ENCODE peak calls at places on chromosomes 12 and 14, in five cellular contexts. Z is stimulated activated effector memory CD8-positive, alpha-beta T cell treated with anti-CD3 and anti-CD28 coated beads, Interleukin-12 subunit alpha, Interleukin-12 subunit beta, amount 100 ng/mL, for 72 hours; A is aorta; V is NCI-H2081; G is heart right ventricle. L is an unnamed sample.

GRCh38 chr14:49497725-49498348 is 88.3 kb downstream of the RPS29 start:
- DNase-seq in Z (no peak), A (no peak), V (peak; percentile 84), G (no peak), L (peak; percentile 74)

GRCh38 chr12:76830456-76830855 is 48.4 kb downstream of the CSRP2 start:
- DNase-seq in Z (no peak), A (no peak), V (no peak), G (no peak), L (no peak)

GRCh38 chr14:99177046-99177655 is 94.8 kb downstream of the BCL11B start:
- DNase-seq in Z (no peak), A (no peak), V (no peak), G (no peak), L (no peak)

GRCh38 chr14:105879503-105879866 is 353.1 kb downstream of the TMEM121 start:
- DNase-seq in Z (no peak), A (no peak), V (no peak), G (peak; percentile 3), L (no peak)

GRCh38 chr14:61468063-61468825 is 146.9 kb downstream of the PRKCH start:
- DNase-seq in Z (no peak), A (no peak), V (no peak), G (no peak), L (no peak)

GRCh38 chr12:130384234-130384633 is 46.5 kb downstream of the PIWIL1 start:
- DNase-seq in Z (no peak), A (no peak), V (no peak), G (no peak), L (no peak)

GRCh38 chr14:91067186-91067585 is 6.7 kb upstream of the RPS6KA5 start:
- DNase-seq in Z (no peak), A (no peak), V (no peak), G (no peak), L (no peak)

GRCh38 chr12:31906581-31907286 is 52.5 kb upstream of the RESF1 start:
- DNase-seq in Z (no peak), A (no peak), V (no peak), G (no peak), L (peak; percentile 40)

GRCh38 chr14:73943083-73943482 is 6.8 kb downstream of the FAM161B start:
- DNase-seq in Z (no peak), A (no peak), V (no peak), G (no peak), L (peak; percentile 83)

GRCh38 chr12:65430571-65431306 is 152.3 kb downstream of the MSRB3 start:
- DNase-seq in Z (no peak), A (no peak), V (no peak), G (no peak), L (peak; percentile 76)

GRCh38 chr12:57212701-57213067 is 3.9 kb upstream of the NXPH4 start:
- DNase-seq in Z (no peak), A (no peak), V (no peak), G (no peak), L (no peak)

GRCh38 chr14:104974146-104974541 is 4.0 kb downstream of the AHNAK2 start:
- DNase-seq in Z (no peak), A (no peak), V (no peak), G (no peak), L (no peak)

GRCh38 chr12:48853228-48853688 is 1.3 kb upstream of the DDX23 start:
- DNase-seq in Z (peak; percentile 96), A (peak; percentile 90), V (peak; percentile 88), G (peak; percentile 36), L (peak; percentile 86)

GRCh38 chr12:124928095-124928911 is 13.9 kb upstream of the UBC start:
- DNase-seq in Z (no peak), A (peak; percentile 80), V (no peak), G (peak; percentile 72), L (peak; percentile 98)

GRCh38 chr14:104970231-104971068 is 7.7 kb downstream of the AHNAK2 start:
- DNase-seq in Z (no peak), A (peak; percentile 87), V (no peak), G (peak; percentile 36), L (peak; percentile 89)

GRCh38 chr12:124172646-124173045 is 122.2 kb upstream of the RFLNA start:
- DNase-seq in Z (no peak), A (peak; percentile 2), V (no peak), G (no peak), L (peak; percentile 8)

GRCh38 chr14:94373708-94374107 is 14.7 kb downstream of the SERPINA1 start:
- DNase-seq in Z (no peak), A (peak; percentile 79), V (no peak), G (no peak), L (peak; percentile 91)

GRCh38 chr12:131217024-131217586 is 263.4 kb downstream of the ADGRD1 start:
- DNase-seq in Z (no peak), A (no peak), V (no peak), G (no peak), L (no peak)

GRCh38 chr14:24880689-24881088 is 169.3 kb downstream of the STXBP6 start:
- DNase-seq in Z (no peak), A (no peak), V (no peak), G (no peak), L (peak; percentile 30)

GRCh38 chr12:122310636-122311035 is 44.3 kb upstream of the VPS33A start:
- DNase-seq in Z (no peak), A (no peak), V (no peak), G (no peak), L (no peak)

GRCh38 chr14:102474934-102475333 is 34.6 kb downstream of the ANKRD9 start:
- DNase-seq in Z (no peak), A (peak; percentile 71), V (no peak), G (peak; percentile 84), L (no peak)

GRCh38 chr12:26274441-26275312 is 79.3 kb downstream of the SSPN start:
- DNase-seq in Z (no peak), A (peak; percentile 92), V (no peak), G (peak; percentile 63), L (peak; percentile 100)

GRCh38 chr12:10052111-10052913 is 21.8 kb downstream of the CLEC9A start:
- DNase-seq in Z (no peak), A (no peak), V (no peak), G (no peak), L (no peak)

GRCh38 chr14:75138492-75138891 is 11.6 kb upstream of the NEK9 start:
- DNase-seq in Z (no peak), A (no peak), V (no peak), G (no peak), L (no peak)

GRCh38 chr14:69684461-69685183 is 73.2 kb downstream of the SUSD6 start:
- DNase-seq in Z (no peak), A (peak; percentile 74), V (no peak), G (no peak), L (no peak)

GRCh38 chr12:103783744-103784664 is 57.0 kb downstream of the NT5DC3 start:
- DNase-seq in Z (no peak), A (no peak), V (no peak), G (no peak), L (no peak)

GRCh38 chr12:6752181-6752930 is 585 bp downstream of the MLF2 start:
- DNase-seq in Z (no peak), A (peak; percentile 73), V (peak; percentile 48), G (no peak), L (peak; percentile 57)

GRCh38 chr12:125652689-125653088 is 587.5 kb downstream of the AACS start:
- DNase-seq in Z (no peak), A (no peak), V (no peak), G (no peak), L (no peak)

GRCh38 chr14:32417956-32418552 is 89.0 kb downstream of the AKAP6 start:
- DNase-seq in Z (no peak), A (no peak), V (no peak), G (no peak), L (peak; percentile 74)

GRCh38 chr14:52974406-52974805 is 23.6 kb upstream of the FERMT2 start:
- DNase-seq in Z (no peak), A (no peak), V (no peak), G (no peak), L (peak; percentile 54)

GRCh38 chr12:64025174-64025958 is 180.9 kb downstream of the SRGAP1 start:
- DNase-seq in Z (no peak), A (no peak), V (no peak), G (no peak), L (no peak)

GRCh38 chr14:105050551-105050897 is 14.7 kb downstream of the GPR132 start:
- DNase-seq in Z (no peak), A (no peak), V (peak; percentile 75), G (no peak), L (peak; percentile 38)

GRCh38 chr14:100093322-100093721 is 28.1 kb downstream of the EVL start:
- DNase-seq in Z (no peak), A (no peak), V (no peak), G (no peak), L (no peak)